ENCODE peak calls at places on chromosome 12, in eight cellular contexts. L is GM23248; X is pancreas; S is naive thymus-derived CD4-positive, alpha-beta T cell; Z is transverse colon; U is H7; N is CD8-positive, alpha-beta T cell; W is stomach. V is an unnamed sample. For H3K36me3 and H3K27me3, the result is how much of the 10 kb centered on the place peaks cover.

GRCh38 chr12:26124491-26125450 is at the start of gene BHLHE41:
- DNase-seq in L (peak), X (peak), S (no peak), Z (peak), U (peak), N (no peak), W (peak), V (peak)

GRCh38 chr12:5736016-5736415 is 209.0 kb downstream of the ANO2 start:
- DNase-seq in L (no peak), X (no peak), S (no peak), Z (no peak), U (no peak), N (no peak), W (no peak), V (no peak)

GRCh38 chr12:1791104-1791927 is 29.0 kb upstream of the LRTM2 start:
- DNase-seq in L (peak), X (no peak), S (peak), Z (peak), U (peak), N (peak), W (peak), V (peak)

GRCh38 chr12:119988788-119989618 is at the start of gene BICDL1:
- DNase-seq in L (peak), X (peak), S (peak), Z (peak), U (peak), N (peak), W (peak), V (peak)

GRCh38 chr12:9702239-9702638 is 30.7 kb downstream of the CLECL1 start:
- DNase-seq in L (no peak), X (no peak), S (peak), Z (peak), U (no peak), N (no peak), W (no peak), V (no peak)

GRCh38 chr12:122160761-122161160 is 13.3 kb downstream of the IL31 start:
- DNase-seq in L (no peak), X (no peak), S (no peak), Z (no peak), U (no peak), N (no peak), W (no peak), V (no peak)

GRCh38 chr12:75699728-75700496 is 188.5 kb upstream of the KRR1 start:
- DNase-seq in L (peak), X (no peak), S (no peak), Z (no peak), U (no peak), N (no peak), W (no peak), V (no peak)

GRCh38 chr12:6548556-6549378 is 7.1 kb downstream of the IFFO1 start:
- DNase-seq in L (peak), X (no peak), S (no peak), Z (no peak), U (peak), N (no peak), W (no peak), V (peak)

GRCh38 chr12:100229036-100229635 is 28.5 kb downstream of the ACTR6 start:
- DNase-seq in L (peak), X (no peak), S (no peak), Z (no peak), U (no peak), N (no peak), W (no peak), V (no peak)

GRCh38 chr12:42807766-42808165 is 218.2 kb upstream of the PRICKLE1 start:
- DNase-seq in L (no peak), X (no peak), S (no peak), Z (no peak), U (no peak), N (no peak), W (no peak), V (no peak)

GRCh38 chr12:33192226-33192625 is 247.4 kb downstream of the SYT10 start:
- DNase-seq in L (no peak), X (no peak), S (no peak), Z (no peak), U (no peak), N (no peak), W (no peak), V (no peak)

GRCh38 chr12:14129601-14130178 is 148.3 kb upstream of the GRIN2B start:
- DNase-seq in L (no peak), X (no peak), S (no peak), Z (no peak), U (no peak), N (no peak), W (no peak), V (peak)

GRCh38 chr12:6399884-6400670 is 16.1 kb downstream of the LTBR start:
- DNase-seq in L (no peak), X (no peak), S (no peak), Z (peak), U (no peak), N (no peak), W (no peak), V (no peak)

GRCh38 chr12:14567311-14568195 is at the start of gene PLBD1:
- DNase-seq in L (peak), X (peak), S (no peak), Z (peak), U (peak), N (no peak), W (peak), V (peak)

GRCh38 chr12:93502802-93503623 is 35.7 kb downstream of the MRPL42 start:
- DNase-seq in L (peak), X (no peak), S (peak), Z (peak), U (no peak), N (peak), W (peak), V (no peak)

GRCh38 chr12:117450186-117450585 is 88.8 kb upstream of the NOS1 start:
- DNase-seq in L (no peak), X (no peak), S (no peak), Z (no peak), U (no peak), N (no peak), W (no peak), V (no peak)

GRCh38 chr12:59115526-59115925 is 195.2 kb upstream of the LRIG3 start:
- DNase-seq in L (peak), X (no peak), S (no peak), Z (no peak), U (no peak), N (no peak), W (no peak), V (no peak)

GRCh38 chr12:111248221-111248620 is 120.7 kb downstream of the PHETA1 start:
- DNase-seq in L (no peak), X (no peak), S (no peak), Z (no peak), U (no peak), N (no peak), W (no peak), V (no peak)

GRCh38 chr12:9646794-9647622 is 22.5 kb upstream of the CLEC2D start:
- DNase-seq in L (peak), X (no peak), S (no peak), Z (no peak), U (peak), N (no peak), W (no peak), V (no peak)

GRCh38 chr12:121060149-121061001 is 21.3 kb upstream of the OASL start:
- DNase-seq in L (peak), X (no peak), S (peak), Z (peak), U (peak), N (peak), W (peak), V (peak)

GRCh38 chr12:25352078-25352918 is 101.6 kb upstream of the KRAS start:
- DNase-seq in L (peak), X (no peak), S (no peak), Z (no peak), U (no peak), N (no peak), W (no peak), V (no peak)

GRCh38 chr12:6118891-6119568 is 5.4 kb downstream of the VWF start:
- DNase-seq in L (no peak), X (no peak), S (no peak), Z (no peak), U (no peak), N (no peak), W (no peak), V (no peak)

GRCh38 chr12:100199347-100200136 is 1.1 kb upstream of the ACTR6 start:
- DNase-seq in L (peak), X (peak), S (peak), Z (peak), U (peak), N (peak), W (peak), V (peak)

GRCh38 chr12:96811083-96811482 is 96.0 kb upstream of the NEDD1 start:
- DNase-seq in L (peak), X (no peak), S (no peak), Z (no peak), U (no peak), N (no peak), W (no peak), V (no peak)

GRCh38 chr12:96495841-96496545 is 6.6 kb downstream of the CFAP54 start:
- DNase-seq in L (no peak), X (no peak), S (no peak), Z (no peak), U (no peak), N (no peak), W (no peak), V (no peak)

GRCh38 chr12:38889297-38889815 is 16.0 kb downstream of the CPNE8 start:
- DNase-seq in L (no peak), X (no peak), S (no peak), Z (no peak), U (no peak), N (no peak), W (no peak), V (no peak)

GRCh38 chr12:42332301-42332894 is 6.4 kb downstream of the PPHLN1 start:
- DNase-seq in L (peak), X (no peak), S (peak), Z (no peak), U (no peak), N (no peak), W (no peak), V (peak)

GRCh38 chr12:93990832-93991748 is 157.3 kb upstream of the PLXNC1 start:
- DNase-seq in L (peak), X (no peak), S (no peak), Z (no peak), U (peak), N (no peak), W (no peak), V (peak)

GRCh38 chr12:124884587-124885438 is 21.1 kb upstream of the SCARB1 start:
- DNase-seq in L (no peak), X (peak), S (no peak), Z (peak), U (peak), N (no peak), W (peak), V (no peak)

GRCh38 chr12:2453807-2454177 is 341.0 kb upstream of the FKBP4 start:
- DNase-seq in L (no peak), X (no peak), S (no peak), Z (no peak), U (no peak), N (no peak), W (no peak), V (no peak)

GRCh38 chr12:121246893-121247557 is 37.1 kb downstream of the P2RX4 start:
- DNase-seq in L (no peak), X (no peak), S (no peak), Z (peak), U (no peak), N (no peak), W (no peak), V (no peak)

GRCh38 chr12:131758016-131758739 is 47.3 kb downstream of the SFSWAP start:
- DNase-seq in L (no peak), X (no peak), S (no peak), Z (no peak), U (no peak), N (no peak), W (no peak), V (peak)
- H3K36me3 ChIP-seq in L (under half), X (under half), S (under half), Z (under half), U (under half), N (under half), W (half or more), V (half or more)

DNA sequence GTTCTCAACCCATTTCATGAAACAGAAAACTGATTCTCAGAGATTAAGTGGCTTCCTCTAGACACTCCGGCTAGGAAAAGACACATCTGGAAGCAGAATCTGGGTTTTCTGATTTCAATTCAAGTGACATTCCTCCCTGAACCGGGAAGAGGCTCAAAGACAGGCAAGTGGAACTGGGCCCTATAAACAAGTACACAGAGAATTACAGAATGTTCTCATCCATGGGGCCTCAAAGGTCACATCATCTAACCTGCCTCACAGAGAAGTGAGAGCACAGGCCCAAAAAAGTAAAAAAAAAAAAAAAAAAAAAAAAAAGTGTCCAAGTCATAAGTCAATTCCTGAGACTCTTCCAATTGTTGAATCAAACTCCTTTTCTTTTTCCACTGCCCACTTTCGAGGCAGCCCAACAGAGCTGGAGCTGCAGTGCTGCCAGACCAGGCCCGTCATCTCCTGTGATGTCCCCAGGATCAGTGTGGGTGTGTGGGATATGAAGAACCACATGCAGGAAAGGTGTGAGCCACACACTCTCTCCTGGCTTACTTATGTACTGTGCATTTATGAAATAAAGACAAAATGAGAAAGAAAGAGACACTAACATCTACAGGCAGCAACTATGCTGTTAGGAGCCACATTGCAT is 2.8 kb upstream of the KRT1 start:
- DNase-seq in L (no peak), X (no peak), S (no peak), Z (no peak), U (no peak), N (no peak), W (no peak), V (no peak)
- H3K27me3 ChIP-seq in L (half or more), X (under half), S (under half), Z (under half), U (under half), N (under half), W (under half), V (under half)

GRCh38 chr12:48131517-48131916 is 12.4 kb downstream of the PFKM start:
- DNase-seq in L (no peak), X (no peak), S (no peak), Z (no peak), U (no peak), N (no peak), W (no peak), V (no peak)
- H3K36me3 ChIP-seq in L (under half), X (under half), S (under half), Z (under half), U (under half), N (under half), W (half or more), V (half or more)

GRCh38 chr12:28209782-28210181 is 19.5 kb downstream of the CCDC91 start:
- DNase-seq in L (no peak), X (no peak), S (no peak), Z (no peak), U (no peak), N (no peak), W (no peak), V (no peak)
- H3K27me3 ChIP-seq in L (under half), X (under half), S (under half), Z (under half), U (under half), N (under half), W (under half), V (under half)

GRCh38 chr12:3671330-3672112 is 81.4 kb downstream of the CRACR2A start:
- DNase-seq in L (no peak), X (no peak), S (no peak), Z (no peak), U (no peak), N (no peak), W (no peak), V (no peak)
- H3K36me3 ChIP-seq in L (under half), X (under half), S (under half), Z (under half), U (under half), N (under half), W (under half), V (under half)

DNA sequence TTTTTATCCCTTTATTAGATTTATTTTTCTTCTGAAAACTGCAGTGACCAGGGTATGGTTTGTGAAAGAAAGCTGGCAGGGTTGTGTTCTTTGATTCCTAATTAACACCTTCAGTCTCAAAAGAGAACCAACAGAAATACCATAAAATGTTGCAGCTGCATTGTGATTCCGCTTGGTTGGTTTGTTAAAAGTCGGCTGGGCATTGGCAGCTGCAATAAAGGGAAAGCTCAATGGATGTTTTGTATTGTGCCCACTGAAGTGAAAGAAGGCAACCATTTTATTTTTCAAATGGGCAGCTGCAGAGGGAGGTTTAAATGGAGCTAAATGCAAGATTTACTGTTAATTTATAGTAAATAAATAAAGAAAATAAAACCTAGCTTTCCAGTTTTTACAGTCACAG is 16.7 kb downstream of the LGR5 start:
- DNase-seq in L (no peak), X (no peak), S (no peak), Z (no peak), U (no peak), N (no peak), W (no peak), V (no peak)
- H3K27me3 ChIP-seq in L (under half), X (under half), S (under half), Z (under half), U (under half), N (under half), W (under half), V (half or more)

DNA sequence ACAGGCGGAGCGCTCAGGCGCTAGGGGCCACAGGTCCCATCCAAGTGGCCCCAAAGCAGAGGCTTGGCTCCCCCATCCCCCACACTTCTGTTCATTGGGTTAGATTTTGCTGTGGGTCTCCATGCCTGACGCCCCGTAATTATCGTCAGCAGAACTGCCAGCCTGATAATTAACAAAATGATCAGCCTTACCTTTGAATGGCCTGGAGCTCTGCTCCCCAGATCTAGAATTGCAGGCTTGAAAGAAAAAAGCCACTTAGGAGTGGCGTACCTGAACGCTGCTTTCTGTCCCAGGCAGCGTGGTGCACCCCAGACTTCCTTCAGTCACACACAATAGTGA is 28.7 kb upstream of the LRP1-AS start:
- DNase-seq in L (no peak), X (no peak), S (no peak), Z (no peak), U (no peak), N (no peak), W (no peak), V (peak)
- H3K36me3 ChIP-seq in L (half or more), X (under half), S (under half), Z (under half), U (half or more), N (under half), W (half or more), V (half or more)

GRCh38 chr12:98059659-98060343 is 455.6 kb upstream of the TMPO start:
- DNase-seq in L (no peak), X (no peak), S (no peak), Z (no peak), U (no peak), N (no peak), W (no peak), V (no peak)

GRCh38 chr12:98060421-98060820 is 455.0 kb upstream of the TMPO start:
- DNase-seq in L (no peak), X (no peak), S (no peak), Z (no peak), U (no peak), N (no peak), W (no peak), V (no peak)

GRCh38 chr12:98066251-98066650 is 449.1 kb upstream of the TMPO start:
- DNase-seq in L (no peak), X (no peak), S (no peak), Z (no peak), U (no peak), N (no peak), W (no peak), V (no peak)

GRCh38 chr12:98064501-98064900 is 450.9 kb upstream of the TMPO start:
- DNase-seq in L (no peak), X (no peak), S (no peak), Z (no peak), U (no peak), N (no peak), W (no peak), V (no peak)

DNA sequence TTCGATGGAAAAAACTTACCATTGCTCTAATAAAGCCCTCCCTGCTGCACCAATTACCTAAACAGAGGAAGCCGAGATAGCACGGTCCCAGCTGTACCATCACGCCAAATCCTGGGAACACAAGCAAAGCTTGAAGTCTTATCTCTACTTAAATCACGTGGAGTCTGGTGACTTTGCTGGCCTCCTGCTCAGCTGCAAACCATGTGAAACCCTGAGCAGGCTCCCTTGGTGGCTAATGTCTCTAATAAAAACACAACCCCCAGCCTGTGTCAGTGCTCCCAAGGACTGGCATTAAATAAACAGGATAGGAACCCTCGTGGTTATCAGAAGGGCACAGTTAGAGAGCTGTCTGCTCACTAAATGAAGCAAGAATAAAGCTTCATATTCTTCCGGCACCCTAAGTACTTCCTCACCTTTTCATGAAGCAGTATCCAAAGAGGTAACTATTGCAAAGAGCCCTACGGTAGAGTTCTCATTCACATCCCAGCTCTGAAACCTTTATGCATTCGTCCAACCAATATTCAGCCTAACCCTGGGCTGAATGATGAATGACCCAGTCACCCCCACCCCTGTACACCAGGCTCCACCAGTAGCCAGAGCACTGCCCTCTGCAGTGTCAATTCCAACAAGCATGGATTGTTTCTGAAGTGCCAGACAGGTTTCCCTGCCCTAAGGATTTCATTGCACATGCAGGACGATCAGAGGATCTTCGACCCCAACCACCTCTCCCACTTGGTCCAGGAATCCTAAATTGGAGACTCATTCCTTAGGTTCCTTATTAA is 452.7 kb upstream of the TMPO start:
- DNase-seq in L (no peak), X (no peak), S (no peak), Z (no peak), U (no peak), N (no peak), W (no peak), V (no peak)
- H3K27me3 ChIP-seq in L (under half), X (under half), S (under half), Z (under half), U (under half), N (under half), W (under half), V (under half)

V was measured in osteoblast.